ENCODE peak calls at places on chromosomes 13 and 19, in seven cellular contexts. J, W, E, G, D, O and K are unnamed samples.

GRCh38 chr19:7856679-7857663 is 17.2 kb downstream of the PRR36 start:
- DNase-seq in E (no peak), W (no peak), J (no peak), O (no peak), D (no peak), G (no peak), K (no peak)

GRCh38 chr13:60267498-60268202 is 103.9 kb upstream of the DIAPH3 start:
- DNase-seq in W (no peak), J (no peak), E (peak), G (no peak), O (no peak), D (peak), K (no peak)

GRCh38 chr13:45040626-45041025 is 51.3 kb downstream of the GPALPP1 start:
- DNase-seq in W (no peak), O (no peak), G (no peak), D (peak), E (peak), J (no peak), K (no peak)

GRCh38 chr19:50333235-50333736 is 4.1 kb upstream of the KCNC3 start:
- DNase-seq in G (peak), J (peak), E (peak), O (peak), W (peak), D (peak), K (no peak)

GRCh38 chr19:10612515-10613119 is 12.7 kb upstream of the SLC44A2 start:
- DNase-seq in E (no peak), O (no peak), J (no peak), D (peak), G (peak), W (no peak), K (no peak)

GRCh38 chr13:61135583-61135982 is 280.1 kb downstream of the PCDH20 start:
- DNase-seq in E (no peak), O (no peak), D (no peak), W (no peak), J (no peak), G (no peak), K (no peak)

GRCh38 chr19:16094360-16095070 is 17.2 kb upstream of the RAB8A start:
- DNase-seq in E (no peak), O (no peak), W (no peak), D (no peak), G (no peak), J (no peak), K (no peak)

GRCh38 chr13:31051999-31052398 is 109.7 kb downstream of the HSPH1 start:
- DNase-seq in J (no peak), W (no peak), E (no peak), O (no peak), D (peak), G (no peak), K (no peak)

GRCh38 chr13:93172109-93172508 is 54.5 kb upstream of the GPC6 start:
- DNase-seq in E (no peak), J (no peak), O (no peak), D (no peak), G (no peak), W (no peak), K (no peak)

GRCh38 chr13:31042084-31042483 is 109.6 kb downstream of the TEX26 start:
- DNase-seq in E (no peak), O (no peak), G (no peak), J (no peak), D (no peak), W (no peak), K (no peak)

GRCh38 chr19:50416034-50416814 is 2.5 kb upstream of the SPIB start:
- DNase-seq in O (no peak), J (no peak), W (no peak), E (no peak), G (no peak), D (no peak), K (no peak)

GRCh38 chr19:1410136-1410786 is 2.9 kb downstream of the DAZAP1 start:
- DNase-seq in E (peak), G (no peak), D (peak), J (no peak), O (no peak), W (no peak), K (no peak)